ENCODE peak calls at places on chromosome 5, in four cellular contexts. T, I, O and G are unnamed samples.

GRCh38 chr5:88669314-88669713 is 213.7 kb downstream of the MEF2C start:
- DNase-seq in T (no peak), I (no peak), O (no peak), G (no peak)

GRCh38 chr5:176846335-176847140 is 36.2 kb downstream of the UNC5A start:
- DNase-seq in I (no peak), O (no peak), T (no peak), G (no peak)

GRCh38 chr5:77262685-77263084 is 52.2 kb downstream of the PDE8B start:
- DNase-seq in O (no peak), T (no peak), I (no peak), G (no peak)

GRCh38 chr5:59020611-59021285 is 437.9 kb downstream of the RAB3C start:
- DNase-seq in T (no peak), O (peak), I (no peak), G (no peak)

GRCh38 chr5:126354012-126354856 is 69.0 kb upstream of the GRAMD2B start:
- DNase-seq in T (no peak), I (peak), O (peak), G (peak)

GRCh38 chr5:96516631-96517071 is 83.6 kb upstream of the PCSK1 start:
- DNase-seq in I (no peak), O (no peak), T (no peak), G (no peak)

GRCh38 chr5:61069150-61069549 is 93.1 kb downstream of the SMIM15 start:
- DNase-seq in O (no peak), T (no peak), I (no peak), G (no peak)

GRCh38 chr5:11400312-11400711 is 503.9 kb downstream of the CTNND2 start:
- DNase-seq in O (no peak), I (no peak), T (no peak), G (no peak)

GRCh38 chr5:54037205-54037604 is 273.2 kb downstream of the ARL15 start:
- DNase-seq in O (no peak), T (no peak), I (no peak), G (no peak)

DNA sequence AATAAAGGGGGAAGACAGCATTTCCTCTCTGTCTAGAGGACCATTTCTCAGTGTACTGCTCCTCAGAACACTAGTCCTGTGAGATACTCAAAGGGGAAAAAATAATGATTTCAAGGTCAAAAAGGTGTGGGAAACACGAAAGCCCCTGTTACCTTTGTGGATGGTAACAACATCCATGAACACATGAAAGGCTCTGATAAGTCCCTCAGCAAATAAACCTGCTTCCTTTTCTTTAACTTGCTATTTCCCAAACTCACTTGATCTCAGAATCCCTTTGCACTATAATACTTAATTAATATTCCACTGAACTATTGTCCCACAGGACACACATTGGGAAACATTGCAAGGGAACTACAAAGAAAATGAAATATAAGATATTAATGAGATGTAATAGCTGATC is 65.6 kb downstream of the SMIM23 start:
- DNase-seq in I (no peak), T (no peak), O (no peak), G (no peak)
- TF ChIP-seq CTCF in I (no peak), T (no peak), O (no peak), G (no peak)

DNA sequence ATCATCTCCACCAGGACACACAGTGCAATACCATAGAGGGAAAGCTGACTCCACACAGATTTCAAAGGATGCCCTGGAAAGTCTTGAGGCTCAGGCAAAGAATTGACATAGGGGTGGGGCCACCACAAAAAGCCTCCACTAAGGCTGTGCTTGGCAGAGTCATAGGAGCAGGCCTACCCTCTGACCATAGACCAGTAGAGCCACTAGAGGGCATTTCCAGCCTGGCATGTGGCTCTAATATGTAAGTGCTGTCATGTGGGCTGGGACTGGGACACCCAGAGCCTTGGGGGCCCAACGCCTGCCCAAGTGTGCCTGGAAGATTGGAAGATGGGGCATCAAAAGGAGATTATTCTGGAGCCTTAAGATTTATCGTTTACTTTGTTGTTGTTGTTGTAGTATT is 726.0 kb downstream of the DNAH5 start:
- DNase-seq in O (no peak), T (no peak), I (peak), G (no peak)
- TF ChIP-seq CTCF in O (peak), T (no peak), I (peak), G (no peak)

DNA sequence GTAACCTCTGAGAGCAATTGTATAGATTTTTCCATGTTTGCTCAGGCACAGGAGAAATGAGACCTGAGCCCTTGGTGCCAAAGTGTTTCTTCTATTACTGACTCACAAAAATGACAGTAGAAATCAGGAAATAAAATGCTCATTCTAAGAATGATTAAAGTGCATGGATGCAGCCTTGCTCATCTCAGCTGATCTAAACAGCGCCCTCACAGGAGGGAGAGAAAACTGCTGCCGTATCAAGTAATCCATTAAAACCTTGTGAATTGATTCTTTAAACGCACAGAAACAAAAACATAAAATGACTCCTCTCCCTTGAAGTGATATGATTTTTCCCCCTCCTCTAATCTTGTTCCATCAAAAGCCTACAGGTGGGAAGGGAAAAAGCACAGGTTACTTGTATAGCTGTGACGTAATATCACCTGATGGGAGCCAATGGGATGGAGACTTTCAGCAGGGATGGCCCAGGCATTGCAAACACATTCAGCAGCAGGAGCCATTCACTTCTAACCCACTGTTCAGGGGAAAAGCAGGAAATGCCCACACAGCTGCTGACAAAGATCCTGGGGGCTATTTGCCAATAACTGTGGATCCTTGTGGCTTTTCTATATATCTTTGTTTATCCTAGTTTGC is 76.7 kb downstream of the PLCXD3 start:
- DNase-seq in T (no peak), I (no peak), O (no peak), G (no peak)
- TF ChIP-seq CTCF in T (no peak), I (peak), O (peak), G (peak)

DNA sequence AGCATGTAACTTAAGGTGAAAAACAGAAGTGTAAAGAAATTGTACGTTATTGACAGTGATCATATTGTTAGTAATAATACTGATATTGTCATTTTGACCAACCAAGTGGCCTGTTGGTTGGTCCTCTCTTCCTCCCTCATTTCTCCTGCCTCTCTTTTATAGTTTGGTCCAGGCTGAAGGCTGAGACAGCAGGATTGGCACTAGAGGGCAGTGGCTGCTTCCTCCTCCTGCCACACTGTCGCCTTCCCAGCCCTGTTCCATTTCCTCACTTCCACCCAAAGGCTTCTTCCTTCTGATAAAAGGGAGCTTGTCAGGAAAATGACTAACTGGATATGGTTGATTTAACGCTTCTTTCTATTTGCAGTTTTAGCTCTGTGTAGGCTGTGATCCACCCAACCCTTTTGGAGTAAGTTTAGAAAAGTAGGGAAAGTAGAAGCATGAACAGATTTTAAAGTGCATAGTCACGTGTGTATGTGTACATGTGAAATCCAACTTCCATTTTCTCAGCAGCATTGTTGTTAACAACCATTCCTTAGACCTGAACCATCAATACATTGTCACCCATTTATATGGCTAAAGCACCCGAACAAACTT is 35.6 kb downstream of the PTCD2 start:
- DNase-seq in T (no peak), O (no peak), I (no peak), G (no peak)
- TF ChIP-seq CTCF in T (no peak), O (peak), I (no peak), G (peak)

GRCh38 chr5:94274684-94275083 is 343.7 kb downstream of the KIAA0825 start:
- DNase-seq in T (no peak), I (no peak), O (no peak), G (no peak)
- TF ChIP-seq CTCF in T (no peak), I (no peak), O (no peak), G (no peak)

DNA sequence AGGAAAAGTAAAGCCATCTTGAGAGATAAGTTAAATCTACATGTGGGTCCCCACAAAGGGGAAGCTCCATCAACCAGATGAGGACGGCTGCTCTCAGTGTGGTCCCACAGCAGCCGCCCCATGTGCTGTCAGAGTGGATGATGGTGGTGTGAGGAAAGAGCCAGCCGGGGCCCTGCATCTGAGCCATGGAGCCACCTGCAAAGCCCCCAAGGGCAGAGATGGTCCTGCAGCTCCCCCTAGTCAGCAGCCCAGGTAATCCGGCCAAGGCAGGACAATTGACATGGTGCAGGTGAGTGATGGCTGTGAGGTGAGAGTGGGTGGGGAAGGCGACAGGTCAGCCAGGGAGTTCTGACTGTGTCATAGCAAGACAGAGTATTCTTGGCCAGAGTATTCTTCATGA is 458.8 kb downstream of the ICE1 start:
- DNase-seq in T (no peak), O (no peak), I (no peak), G (peak)
- TF ChIP-seq CTCF in T (no peak), O (no peak), I (peak), G (peak)

DNA sequence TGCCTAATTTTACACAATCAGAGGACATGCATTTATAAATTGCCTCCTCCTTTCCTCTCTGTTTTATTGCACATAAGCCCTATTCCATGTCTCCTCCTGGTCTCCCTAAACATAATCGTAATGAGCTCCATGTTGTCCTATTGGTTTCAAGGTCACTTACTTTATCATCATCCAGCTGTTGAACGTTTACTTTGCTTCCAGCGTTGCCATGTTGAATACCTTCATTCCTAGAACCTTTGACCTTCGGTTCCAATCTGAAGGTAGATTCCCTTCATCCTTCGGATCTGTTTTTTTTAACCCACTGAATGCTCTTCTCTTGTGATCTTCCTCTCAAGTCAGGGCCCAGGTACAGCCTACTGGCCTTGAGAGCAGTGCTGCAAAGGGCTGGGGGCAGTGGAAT is 84.3 kb downstream of the PJA2 start:
- DNase-seq in T (no peak), O (no peak), I (no peak), G (no peak)
- TF ChIP-seq CTCF in T (no peak), O (no peak), I (no peak), G (no peak)

DNA sequence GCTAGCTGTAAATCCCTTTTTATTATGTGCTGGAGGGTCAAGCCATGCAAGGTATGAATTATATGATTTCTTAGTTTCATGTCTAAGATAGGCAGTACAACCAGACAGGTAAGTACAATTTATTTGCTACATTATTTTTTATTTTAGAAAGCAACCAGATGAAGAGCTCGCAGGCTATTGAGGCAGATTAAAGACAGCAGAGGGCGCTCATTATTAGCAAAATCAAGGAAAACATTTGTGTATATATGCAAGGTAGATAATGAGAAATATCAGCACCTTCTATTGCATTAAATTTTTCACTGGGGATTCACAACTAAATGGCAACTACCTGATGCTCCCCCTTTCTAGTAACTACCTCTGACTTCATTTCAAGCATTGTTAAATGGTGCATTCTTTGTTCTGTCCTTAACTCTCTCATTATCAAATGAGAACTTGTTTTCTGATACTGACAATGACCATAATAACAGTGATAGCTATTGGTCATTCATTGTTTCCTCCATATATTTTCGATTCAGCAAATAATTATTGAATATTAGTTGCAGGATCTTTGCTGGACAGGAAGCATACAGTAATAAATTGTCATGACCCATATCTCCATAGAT is 8.6 kb downstream of the SCGB3A2 start:
- DNase-seq in O (no peak), I (peak), T (no peak), G (no peak)
- TF ChIP-seq CTCF in O (no peak), I (peak), T (peak), G (no peak)

GRCh38 chr5:115666023-115666422 is 40.2 kb upstream of the TMED7 start:
- DNase-seq in T (no peak), I (no peak), O (no peak), G (no peak)
- TF ChIP-seq CTCF in T (no peak), I (no peak), O (no peak), G (no peak)